ENCODE peak calls at places on chromosomes 4 and X, in four cellular contexts. Q is SK-N-SH, N is HepG2, V is K562. C is an unnamed sample.

GRCh38 chr4:188620608-188621007 is 481.4 kb downstream of the TRIML1 start:
- DNase-seq in Q (no peak), N (no peak), V (no peak), C (no peak)

GRCh38 chrX:27996132-27996531 is 14.9 kb upstream of the DCAF8L1 start:
- DNase-seq in Q (no peak), N (no peak), V (no peak), C (no peak)

GRCh38 chr4:14254252-14254651 is 626.7 kb upstream of the BOD1L1 start:
- DNase-seq in Q (peak; percentile 22), N (no peak), V (no peak), C (peak; percentile 60)

GRCh38 chr4:89752932-89753598 is 83.9 kb downstream of the SNCA start:
- DNase-seq in Q (peak; percentile 33), N (no peak), V (no peak), C (no peak)

GRCh38 chr4:140567722-140568121 is 1.0 kb downstream of the UCP1 start:
- DNase-seq in Q (peak; percentile 32), N (no peak), V (no peak), C (peak; percentile 37)

GRCh38 chr4:113979157-113979972 is at the start of gene ARSJ:
- DNase-seq in Q (peak; percentile 76), N (no peak), V (no peak), C (peak; percentile 72)

GRCh38 chr4:151407466-151408379 is 1.3 kb upstream of the FHIP1A start:
- DNase-seq in Q (peak; percentile 28), N (no peak), V (no peak), C (peak; percentile 22)

GRCh38 chrX:85243761-85244410 is at the start of the genes SATL1 and ZNF711:
- DNase-seq in Q (peak; percentile 87), N (peak; percentile 21), V (peak; percentile 50), C (peak; percentile 74)

GRCh38 chr4:162075691-162076090 is 88.1 kb downstream of the FSTL5 start:
- DNase-seq in Q (no peak), N (no peak), V (no peak), C (no peak)

GRCh38 chr4:8296491-8296890 is 26.9 kb downstream of the HTRA3 start:
- DNase-seq in Q (no peak), N (no peak), V (no peak), C (no peak)

GRCh38 chrX:124028177-124028576 is 66.7 kb downstream of the STAG2 start:
- DNase-seq in Q (no peak), N (no peak), V (no peak), C (no peak)

GRCh38 chr4:102057122-102057521 is 266.6 kb downstream of the BANK1 start:
- DNase-seq in Q (no peak), N (no peak), V (no peak), C (no peak)

GRCh38 chr4:25209702-25210101 is 24.1 kb upstream of the PI4K2B start:
- DNase-seq in Q (no peak), N (no peak), V (no peak), C (no peak)

GRCh38 chrX:47313056-47313455 is 57.3 kb upstream of the ZNF157 start:
- DNase-seq in Q (no peak), N (no peak), V (no peak), C (no peak)

GRCh38 chrX:136662104-136662503 is 14.1 kb downstream of the CD40LG start:
- DNase-seq in Q (no peak), N (no peak), V (no peak), C (no peak)

GRCh38 chr4:99458911-99459447 is 23.8 kb upstream of the ADH7 start:
- DNase-seq in Q (no peak), N (no peak), V (no peak), C (no peak)

GRCh38 chrX:36407886-36408285 is 488.4 kb downstream of the CFAP47 start:
- DNase-seq in Q (no peak), N (no peak), V (no peak), C (no peak)

GRCh38 chrX:42094208-42094607 is 170.9 kb upstream of the CASK start:
- DNase-seq in Q (no peak), N (no peak), V (no peak), C (no peak)

DNA sequence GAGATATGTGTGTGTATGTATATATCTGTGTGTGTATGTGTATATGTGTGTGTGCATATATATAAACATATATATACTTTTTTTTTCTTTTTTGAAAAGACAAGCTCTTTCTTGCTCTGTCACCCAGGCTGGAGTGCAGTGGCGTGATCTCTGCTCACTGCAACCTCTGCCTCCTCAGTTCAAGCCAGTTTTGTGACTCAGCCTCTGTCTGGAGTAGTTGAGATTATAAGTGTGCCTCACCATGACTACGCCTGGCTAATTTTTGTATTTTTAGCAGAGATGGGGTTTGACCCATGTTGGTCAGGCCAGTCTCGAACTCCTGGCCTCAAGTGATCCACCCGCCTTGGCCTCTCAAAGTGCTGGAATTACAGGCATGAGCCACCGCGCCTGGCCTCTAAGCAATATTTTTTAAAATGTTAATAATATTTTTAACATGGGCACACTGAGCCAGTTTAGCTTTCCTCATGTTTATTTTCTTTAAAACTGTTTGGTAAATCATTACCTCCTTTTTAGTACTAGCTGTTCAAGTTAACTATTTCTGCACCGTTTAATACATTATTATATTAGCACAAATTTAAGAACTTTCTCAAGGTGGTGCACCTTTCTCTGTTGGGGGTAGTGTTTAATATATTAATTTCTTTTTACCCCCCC is 33.3 kb downstream of the BBS12 start:
- DNase-seq in Q (no peak), N (no peak), V (peak; percentile 88), C (no peak)
- TF ChIP-seq FOXJ3 in Q (no peak), N (no peak), V (no peak), C (no peak)

GRCh38 chr4:108690738-108691137 is 40.3 kb downstream of the OSTC start:
- DNase-seq in Q (no peak), N (no peak), V (no peak), C (no peak)
- TF ChIP-seq FOXJ3 in Q (no peak), N (no peak), V (no peak), C (no peak)

DNA sequence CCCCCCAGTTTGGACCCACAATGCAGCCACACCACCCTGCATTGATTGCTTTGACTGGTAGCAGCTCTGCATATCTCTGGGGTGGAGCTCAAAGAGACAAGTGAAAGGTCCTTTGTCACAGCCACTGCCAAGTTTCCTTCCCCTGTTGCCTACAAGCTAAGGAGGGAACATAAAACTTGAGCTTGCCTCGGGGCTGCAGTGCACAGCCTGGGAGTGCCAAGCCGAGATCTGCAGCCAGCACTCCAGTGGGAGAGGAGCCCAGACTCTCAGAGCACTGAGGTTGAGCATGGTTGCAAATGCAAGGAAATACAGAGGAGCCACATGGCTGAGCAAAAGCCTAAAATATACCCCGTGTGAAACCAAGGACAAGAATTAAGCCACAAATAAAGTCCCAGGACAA is 142.2 kb downstream of the DKK2 start:
- DNase-seq in Q (no peak), N (no peak), V (no peak), C (no peak)
- TF ChIP-seq FOXJ3 in Q (no peak), N (no peak), V (no peak), C (no peak)

GRCh38 chr4:5878359-5878758 is 14.5 kb downstream of the CRMP1 start:
- DNase-seq in Q (no peak), N (no peak), V (no peak), C (no peak)

GRCh38 chr4:5870220-5870619 is 22.7 kb downstream of the CRMP1 start:
- DNase-seq in Q (no peak), N (no peak), V (no peak), C (no peak)

GRCh38 chr4:5870701-5871100 is 22.2 kb downstream of the CRMP1 start:
- DNase-seq in Q (no peak), N (no peak), V (no peak), C (no peak)

GRCh38 chr4:5874811-5875465 is 17.9 kb downstream of the CRMP1 start:
- DNase-seq in Q (no peak), N (no peak), V (no peak), C (peak; percentile 38)
- TF ChIP-seq FOXJ3 in Q (no peak), N (no peak), V (no peak), C (no peak)

GRCh38 chr4:7210818-7211217 is 18.5 kb downstream of the SORCS2 start:
- DNase-seq in Q (no peak), N (no peak), V (no peak), C (no peak)

GRCh38 chr4:7213802-7214201 is 21.5 kb downstream of the SORCS2 start:
- DNase-seq in Q (no peak), N (no peak), V (no peak), C (no peak)

GRCh38 chr4:7214359-7214758 is 22.0 kb downstream of the SORCS2 start:
- DNase-seq in Q (no peak), N (no peak), V (no peak), C (no peak)

GRCh38 chr4:7212921-7213320 is 20.6 kb downstream of the SORCS2 start:
- DNase-seq in Q (no peak), N (no peak), V (no peak), C (no peak)

DNA sequence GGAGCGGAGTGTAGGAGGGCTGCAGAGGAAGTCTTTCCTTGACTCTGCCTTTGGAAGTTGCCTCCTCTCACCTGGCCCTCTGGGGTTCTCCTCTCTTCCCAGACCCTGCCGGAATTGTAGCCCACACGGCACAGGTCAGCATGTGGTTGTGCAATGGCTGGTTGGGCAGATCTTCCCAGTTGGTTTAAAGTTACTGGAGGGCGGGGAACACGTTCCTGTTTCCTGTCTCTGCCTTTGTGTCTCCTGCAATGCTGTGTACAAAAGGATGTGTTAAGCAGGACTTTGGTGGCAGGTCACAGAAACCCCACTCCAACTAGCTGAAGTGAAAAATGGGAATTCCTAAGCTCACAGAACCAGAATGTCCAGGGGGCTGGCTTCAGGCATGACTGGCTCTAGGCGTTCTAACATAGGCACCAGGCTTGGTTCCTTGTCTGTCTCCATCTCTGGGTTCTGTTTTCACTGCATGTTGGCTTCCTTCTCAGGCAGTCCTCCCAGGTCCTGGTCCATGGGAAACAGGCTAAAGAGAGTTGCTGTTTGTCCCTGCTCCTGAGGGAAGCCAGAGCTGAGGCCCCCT is 19.9 kb downstream of the SORCS2 start:
- DNase-seq in Q (no peak), N (peak; percentile 38), V (no peak), C (no peak)
- TF ChIP-seq FOXJ3 in Q (no peak), N (no peak), V (no peak), C (no peak)

GRCh38 chrX:77617206-77617605 is 168.8 kb downstream of the ATRX start:
- DNase-seq in Q (no peak), N (no peak), V (no peak), C (no peak)
- TF ChIP-seq FOXJ3 in Q (no peak), N (no peak), V (no peak), C (no peak)